ENCODE peak calls at places on chromosomes 3 and 15, in six cellular contexts. A is hepatic stellate cell, E is substantia nigra, Q is neural progenitor cell, Y is T-helper 9 cell, O is cardiac fibroblast. I is an unnamed sample.

GRCh38 chr3:195128255-195129071 is 142.5 kb downstream of the XXYLT1 start:
- DNase-seq in A (no peak), E (no peak), Q (no peak), Y (no peak), O (peak), I (no peak)

GRCh38 chr3:99118381-99118780 is 216.9 kb upstream of the DCBLD2 start:
- DNase-seq in A (peak), E (no peak), Q (no peak), Y (no peak), O (no peak), I (no peak)

GRCh38 chr3:67418539-67419529 is 235.6 kb downstream of the SUCLG2 start:
- DNase-seq in A (peak), E (no peak), Q (no peak), Y (no peak), O (peak), I (no peak)

GRCh38 chr15:38490231-38490630 is 36.3 kb downstream of the FAM98B start:
- DNase-seq in A (peak), E (no peak), Q (no peak), Y (no peak), O (no peak), I (peak)

GRCh38 chr3:183180105-183180763 is 17.7 kb upstream of the LAMP3 start:
- DNase-seq in A (no peak), E (no peak), Q (peak), Y (no peak), O (peak), I (no peak)

GRCh38 chr3:24586920-24587319 is 92.3 kb upstream of the THRB start:
- DNase-seq in A (no peak), E (no peak), Q (no peak), Y (no peak), O (no peak), I (no peak)

GRCh38 chr3:185089751-185090150 is 63.1 kb downstream of the C3orf70 start:
- DNase-seq in A (no peak), E (no peak), Q (no peak), Y (no peak), O (no peak), I (no peak)

GRCh38 chr15:100688549-100689120 is 86.2 kb downstream of the ASB7 start:
- DNase-seq in A (no peak), E (no peak), Q (no peak), Y (no peak), O (no peak), I (no peak)

GRCh38 chr15:92733934-92734521 is 78.5 kb upstream of the FAM174B start:
- DNase-seq in A (no peak), E (no peak), Q (no peak), Y (no peak), O (peak), I (no peak)

GRCh38 chr3:186411994-186412393 is 50.0 kb upstream of the DGKG start:
- DNase-seq in A (no peak), E (no peak), Q (no peak), Y (no peak), O (no peak), I (no peak)

GRCh38 chr3:32495609-32496008 is 7.0 kb downstream of the CMTM6 start:
- DNase-seq in A (no peak), E (no peak), Q (no peak), Y (no peak), O (no peak), I (no peak)

GRCh38 chr3:13567684-13568514 is 19.0 kb downstream of the FBLN2 start:
- DNase-seq in A (no peak), E (no peak), Q (no peak), Y (no peak), O (no peak), I (no peak)

GRCh38 chr3:113948015-113948917 is 453 bp downstream of the ZDHHC23 start:
- DNase-seq in A (peak), E (no peak), Q (peak), Y (peak), O (no peak), I (no peak)

GRCh38 chr3:149373235-149374125 is 4.0 kb downstream of the TM4SF1 start:
- DNase-seq in A (no peak), E (no peak), Q (no peak), Y (no peak), O (peak), I (no peak)

GRCh38 chr3:4520013-4520881 is 27.1 kb downstream of the ITPR1 start:
- DNase-seq in A (no peak), E (no peak), Q (no peak), Y (no peak), O (no peak), I (no peak)

GRCh38 chr15:73691398-73691797 is 7.2 kb downstream of the CD276 start:
- DNase-seq in A (peak), E (no peak), Q (peak), Y (no peak), O (peak), I (no peak)

GRCh38 chr3:194276768-194277546 is 74.2 kb downstream of the CPN2 start:
- DNase-seq in A (no peak), E (no peak), Q (no peak), Y (no peak), O (peak), I (no peak)

GRCh38 chr3:30112904-30113484 is 493.4 kb upstream of the TGFBR2 start:
- DNase-seq in A (no peak), E (no peak), Q (peak), Y (no peak), O (peak), I (no peak)

GRCh38 chr15:42156266-42156922 is at the start of gene PLA2G4F:
- DNase-seq in A (no peak), E (no peak), Q (no peak), Y (no peak), O (no peak), I (no peak)